ENCODE peak calls at places on chromosome 3, in four cellular contexts. R, F, G and I are unnamed samples.
A peak's percentile ranks its signal among the peaks of the same experiment; 100 is the strongest.

GRCh38 chr3:184795493-184796198 is 16.3 kb upstream of the VPS8 start:
- DNase-seq in R (peak; percentile 22), G (peak; percentile 80), F (no peak), I (no peak)

GRCh38 chr3:45635475-45636256 is 41.1 kb downstream of the LIMD1 start:
- DNase-seq in R (no peak), F (peak; percentile 95), G (no peak), I (peak; percentile 38)

GRCh38 chr3:127556565-127556964 is 34.0 kb downstream of the TPRA1 start:
- DNase-seq in G (no peak), F (no peak), R (no peak), I (peak; percentile 62)

GRCh38 chr3:129596194-129597086 is 10.0 kb downstream of the PLXND1 start:
- DNase-seq in G (peak; percentile 64), F (peak; percentile 91), R (peak; percentile 66), I (no peak)

GRCh38 chr3:188400494-188401243 is 246.7 kb downstream of the LPP start:
- DNase-seq in F (no peak), G (no peak), R (no peak), I (no peak)

GRCh38 chr3:39249453-39250115 is 30.3 kb downstream of the CX3CR1 start:
- DNase-seq in F (no peak), R (no peak), G (no peak), I (no peak)

GRCh38 chr3:46705751-46706572 is 4.8 kb downstream of the TMIE start:
- DNase-seq in F (no peak), R (no peak), G (no peak), I (no peak)

GRCh38 chr3:103059481-103059880 is 624.7 kb downstream of the ZPLD1 start:
- DNase-seq in G (no peak), F (no peak), R (no peak), I (no peak)

GRCh38 chr3:50418845-50419244 is 59.5 kb upstream of the TMEM115 start:
- DNase-seq in F (no peak), R (peak; percentile 43), G (no peak), I (no peak)

GRCh38 chr3:21457084-21457483 is 293.9 kb downstream of the ZNF385D start:
- DNase-seq in R (no peak), F (no peak), G (no peak), I (no peak)

GRCh38 chr3:175896655-175897054 is 1037.5 kb downstream of the NAALADL2 start:
- DNase-seq in F (no peak), R (no peak), G (no peak), I (no peak)

GRCh38 chr3:32138545-32139104 is 32.2 kb downstream of the GPD1L start:
- DNase-seq in R (no peak), F (no peak), G (peak; percentile 34), I (no peak)

GRCh38 chr3:196688349-196688748 is 23.7 kb downstream of the CEP19 start:
- DNase-seq in R (no peak), F (no peak), G (no peak), I (no peak)

GRCh38 chr3:112486811-112487505 is 12.3 kb downstream of the BTLA start:
- DNase-seq in F (no peak), G (no peak), R (no peak), I (no peak)
- TF ChIP-seq FOXJ3 in F (no peak), G (no peak), R (no peak), I (no peak)

GRCh38 chr3:182308328-182308727 is 485.0 kb upstream of the ATP11B start:
- DNase-seq in F (no peak), G (no peak), R (no peak), I (no peak)

GRCh38 chr3:182300266-182300665 is 493.0 kb upstream of the ATP11B start:
- DNase-seq in R (no peak), F (no peak), G (no peak), I (no peak)

GRCh38 chr3:182303169-182303568 is 490.1 kb upstream of the ATP11B start:
- DNase-seq in F (no peak), R (no peak), G (no peak), I (no peak)

GRCh38 chr3:182309120-182309519 is 484.2 kb upstream of the ATP11B start:
- DNase-seq in F (peak; percentile 2), R (peak; percentile 20), G (no peak), I (no peak)

GRCh38 chr3:182305881-182306665 is 487.2 kb upstream of the ATP11B start:
- DNase-seq in G (no peak), F (no peak), R (no peak), I (no peak)
- TF ChIP-seq FOXJ3 in G (no peak), F (no peak), R (no peak), I (no peak)

DNA sequence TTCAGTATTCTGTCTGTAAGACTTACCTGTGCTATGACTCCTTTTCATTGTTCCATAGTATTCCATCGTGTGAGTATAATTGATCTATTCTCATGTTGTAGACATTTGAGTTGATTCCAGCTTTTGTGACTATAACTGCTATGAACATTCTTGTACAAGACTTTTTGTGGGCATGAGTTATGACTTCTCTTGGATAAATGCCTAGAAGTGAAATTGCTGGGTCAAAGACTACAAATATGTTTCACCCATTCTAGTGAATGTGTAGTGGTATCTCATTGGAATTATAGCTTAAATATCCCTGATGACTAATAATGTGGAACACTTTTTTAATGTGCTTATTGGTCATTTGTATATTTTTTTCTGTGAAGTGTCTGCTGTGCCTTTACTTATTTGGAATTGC is 27.6 kb upstream of the NPHP3 start:
- DNase-seq in R (no peak), F (no peak), G (no peak), I (no peak)
- TF ChIP-seq FOXJ3 in R (no peak), F (no peak), G (no peak), I (no peak)

GRCh38 chr3:10116138-10116460 is 624 bp downstream of the BRK1 start:
- DNase-seq in R (peak; percentile 60), F (peak; percentile 28), G (no peak), I (no peak)
- TF ChIP-seq FOXJ3 in R (no peak), F (no peak), G (no peak), I (no peak)

DNA sequence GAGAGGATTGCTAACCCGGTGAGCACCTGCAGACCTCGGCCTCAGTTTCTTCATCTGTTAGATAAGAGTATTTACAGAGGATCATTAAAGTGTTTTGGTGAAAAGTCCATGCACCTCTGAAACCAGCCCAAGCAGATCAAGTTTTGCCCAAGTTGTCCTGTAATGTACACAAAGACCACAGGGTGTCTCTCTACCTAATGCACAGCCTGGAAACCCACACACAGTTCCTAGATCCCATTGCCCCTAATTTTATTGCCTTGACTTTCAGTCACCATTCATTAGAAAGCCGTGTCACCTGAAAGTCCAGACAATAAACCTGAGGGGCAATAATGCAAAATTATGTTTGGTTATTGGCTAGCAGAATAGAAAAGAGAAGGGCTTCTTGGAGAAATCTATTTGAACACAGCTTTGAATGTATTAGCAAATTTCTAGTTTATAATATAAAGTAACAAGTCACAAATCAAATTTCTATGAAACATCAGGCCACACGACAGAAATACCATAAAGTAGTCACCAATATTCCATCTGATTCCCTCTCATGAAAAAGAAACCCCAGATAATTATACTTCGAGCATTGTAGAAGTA is 161.3 kb upstream of the SLC2A2 start:
- DNase-seq in F (peak; percentile 47), R (peak; percentile 63), G (peak; percentile 48), I (no peak)
- TF ChIP-seq FOXJ3 in F (no peak), R (no peak), G (no peak), I (no peak)

GRCh38 chr3:5122741-5123706 is 932 bp downstream of the ARL8B start:
- DNase-seq in R (peak; percentile 73), F (peak; percentile 54), G (peak; percentile 62), I (peak; percentile 25)

GRCh38 chr3:5120446-5120845 is 1.6 kb upstream of the ARL8B start:
- DNase-seq in R (no peak), G (no peak), F (no peak), I (no peak)

GRCh38 chr3:5126586-5126985 is 4.5 kb downstream of the ARL8B start:
- DNase-seq in G (no peak), R (no peak), F (no peak), I (no peak)

GRCh38 chr3:5122030-5122740 is at the start of gene ARL8B:
- DNase-seq in G (peak; percentile 97), F (peak; percentile 65), R (peak; percentile 97), I (peak; percentile 87)

DNA sequence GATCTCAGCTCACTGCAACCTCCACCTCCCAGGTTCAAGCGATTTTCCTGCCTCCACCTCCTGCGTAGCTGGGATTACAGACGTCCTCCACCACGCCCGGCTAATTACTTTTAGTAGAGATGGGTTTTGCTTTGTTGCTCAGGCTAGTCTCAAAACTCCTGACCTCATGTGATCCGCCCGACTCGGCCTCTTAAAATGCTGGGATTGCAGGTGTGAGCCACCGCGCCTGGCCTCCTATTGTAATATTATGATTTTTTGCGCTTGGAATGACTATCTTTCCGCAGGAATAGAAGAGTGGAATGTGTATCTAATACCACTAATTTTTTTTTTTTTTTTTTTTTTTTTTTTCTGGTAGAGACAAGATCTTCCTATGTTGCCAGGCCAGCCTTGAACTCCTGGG is 1.8 kb downstream of the ARL8B start:
- DNase-seq in F (no peak), R (no peak), G (no peak), I (no peak)
- TF ChIP-seq FOXJ3 in F (no peak), R (no peak), G (no peak), I (no peak)